ENCODE peak calls at places on chromosome 18, in six cellular contexts. One of them, this sample, is unnamed.

GRCh38 chr18:48902856-48903601 is 47.7 kb downstream of the SMAD7 start:
- DNase-seq in stromal cell of bone marrow: peak; percentile 93
- DNase-seq in NCI-H748 treated with DMSO at 0.1 percent for 48 hours: no peak
- DNase-seq in mammary epithelial cell: no peak
- DNase-seq in HTR-8/SVneo: no peak
- DNase-seq in frontal cortex: no peak
- DNase-seq in this sample: no peak

GRCh38 chr18:26322892-26323653 is 96.8 kb downstream of the TAF4B start:
- DNase-seq in stromal cell of bone marrow: no peak
- DNase-seq in NCI-H748 treated with DMSO at 0.1 percent for 48 hours: no peak
- DNase-seq in mammary epithelial cell: peak; percentile 63
- DNase-seq in HTR-8/SVneo: no peak
- DNase-seq in frontal cortex: no peak
- DNase-seq in this sample: no peak

GRCh38 chr18:31065036-31065773 is 22.7 kb upstream of the DSC3 start:
- DNase-seq in stromal cell of bone marrow: no peak
- DNase-seq in NCI-H748 treated with DMSO at 0.1 percent for 48 hours: no peak
- DNase-seq in mammary epithelial cell: peak; percentile 77
- DNase-seq in HTR-8/SVneo: no peak
- DNase-seq in frontal cortex: no peak
- DNase-seq in this sample: no peak

GRCh38 chr18:48152549-48152948 is 222.1 kb upstream of the SMAD2 start:
- DNase-seq in stromal cell of bone marrow: no peak
- DNase-seq in NCI-H748 treated with DMSO at 0.1 percent for 48 hours: no peak
- DNase-seq in mammary epithelial cell: peak; percentile 81
- DNase-seq in HTR-8/SVneo: no peak
- DNase-seq in frontal cortex: no peak
- DNase-seq in this sample: peak; percentile 7

GRCh38 chr18:75284566-75284965 is 74.0 kb downstream of the TSHZ1 start:
- DNase-seq in stromal cell of bone marrow: no peak
- DNase-seq in NCI-H748 treated with DMSO at 0.1 percent for 48 hours: no peak
- DNase-seq in mammary epithelial cell: no peak
- DNase-seq in HTR-8/SVneo: no peak
- DNase-seq in frontal cortex: no peak
- DNase-seq in this sample: no peak

GRCh38 chr18:74342416-74343043 is 26.9 kb downstream of the C18orf63 start:
- DNase-seq in stromal cell of bone marrow: peak; percentile 48
- DNase-seq in NCI-H748 treated with DMSO at 0.1 percent for 48 hours: peak; percentile 42
- DNase-seq in mammary epithelial cell: peak; percentile 26
- DNase-seq in HTR-8/SVneo: no peak
- DNase-seq in frontal cortex: no peak
- DNase-seq in this sample: peak; percentile 79

GRCh38 chr18:63284861-63285260 is 34.7 kb downstream of the BCL2 start:
- DNase-seq in stromal cell of bone marrow: no peak
- DNase-seq in NCI-H748 treated with DMSO at 0.1 percent for 48 hours: no peak
- DNase-seq in mammary epithelial cell: no peak
- DNase-seq in HTR-8/SVneo: no peak
- DNase-seq in frontal cortex: no peak
- DNase-seq in this sample: no peak

GRCh38 chr18:72100465-72100864 is 443.7 kb downstream of the CBLN2 start:
- DNase-seq in stromal cell of bone marrow: no peak
- DNase-seq in NCI-H748 treated with DMSO at 0.1 percent for 48 hours: no peak
- DNase-seq in mammary epithelial cell: no peak
- DNase-seq in HTR-8/SVneo: no peak
- DNase-seq in frontal cortex: no peak
- DNase-seq in this sample: no peak

GRCh38 chr18:48294894-48295585 is 114.1 kb downstream of the ZBTB7C start:
- DNase-seq in stromal cell of bone marrow: no peak
- DNase-seq in NCI-H748 treated with DMSO at 0.1 percent for 48 hours: no peak
- DNase-seq in mammary epithelial cell: no peak
- DNase-seq in HTR-8/SVneo: no peak
- DNase-seq in frontal cortex: no peak
- DNase-seq in this sample: no peak

GRCh38 chr18:41974661-41975286 is 19.7 kb downstream of the PIK3C3 start:
- DNase-seq in stromal cell of bone marrow: no peak
- DNase-seq in NCI-H748 treated with DMSO at 0.1 percent for 48 hours: no peak
- DNase-seq in mammary epithelial cell: no peak
- DNase-seq in HTR-8/SVneo: no peak
- DNase-seq in frontal cortex: no peak
- DNase-seq in this sample: no peak

GRCh38 chr18:36518839-36519238 is 221.3 kb downstream of the FHOD3 start:
- DNase-seq in stromal cell of bone marrow: no peak
- DNase-seq in NCI-H748 treated with DMSO at 0.1 percent for 48 hours: no peak
- DNase-seq in mammary epithelial cell: no peak
- DNase-seq in HTR-8/SVneo: no peak
- DNase-seq in frontal cortex: no peak
- DNase-seq in this sample: no peak

GRCh38 chr18:79782566-79783308 is 15.0 kb upstream of the KCNG2 start:
- DNase-seq in stromal cell of bone marrow: no peak
- DNase-seq in NCI-H748 treated with DMSO at 0.1 percent for 48 hours: no peak
- DNase-seq in mammary epithelial cell: no peak
- DNase-seq in HTR-8/SVneo: no peak
- DNase-seq in frontal cortex: no peak
- DNase-seq in this sample: no peak

GRCh38 chr18:66682855-66683322 is 79.0 kb upstream of the CDH19 start:
- DNase-seq in stromal cell of bone marrow: no peak
- DNase-seq in NCI-H748 treated with DMSO at 0.1 percent for 48 hours: peak; percentile 52
- DNase-seq in mammary epithelial cell: no peak
- DNase-seq in HTR-8/SVneo: no peak
- DNase-seq in frontal cortex: no peak
- DNase-seq in this sample: peak; percentile 77

GRCh38 chr18:63111549-63112402 is 207.8 kb downstream of the BCL2 start:
- DNase-seq in stromal cell of bone marrow: no peak
- DNase-seq in NCI-H748 treated with DMSO at 0.1 percent for 48 hours: no peak
- DNase-seq in mammary epithelial cell: no peak
- DNase-seq in HTR-8/SVneo: no peak
- DNase-seq in frontal cortex: no peak
- DNase-seq in this sample: peak; percentile 61

GRCh38 chr18:37335337-37335736 is 230.3 kb downstream of the CELF4 start:
- DNase-seq in stromal cell of bone marrow: no peak
- DNase-seq in NCI-H748 treated with DMSO at 0.1 percent for 48 hours: no peak
- DNase-seq in mammary epithelial cell: no peak
- DNase-seq in HTR-8/SVneo: peak; percentile 11
- DNase-seq in frontal cortex: no peak
- DNase-seq in this sample: peak; percentile 42

GRCh38 chr18:49988101-49988500 is 174.8 kb upstream of the ACAA2 start:
- DNase-seq in stromal cell of bone marrow: no peak
- DNase-seq in NCI-H748 treated with DMSO at 0.1 percent for 48 hours: no peak
- DNase-seq in mammary epithelial cell: no peak
- DNase-seq in HTR-8/SVneo: no peak
- DNase-seq in frontal cortex: no peak
- DNase-seq in this sample: no peak

GRCh38 chr18:63374520-63374919 is 7.5 kb upstream of the KDSR start:
- DNase-seq in stromal cell of bone marrow: no peak
- DNase-seq in NCI-H748 treated with DMSO at 0.1 percent for 48 hours: no peak
- DNase-seq in mammary epithelial cell: no peak
- DNase-seq in HTR-8/SVneo: no peak
- DNase-seq in frontal cortex: no peak
- DNase-seq in this sample: peak; percentile 27

GRCh38 chr18:59042477-59042842 is 97.2 kb upstream of the SEC11C start:
- DNase-seq in stromal cell of bone marrow: peak; percentile 36
- DNase-seq in NCI-H748 treated with DMSO at 0.1 percent for 48 hours: no peak
- DNase-seq in mammary epithelial cell: peak; percentile 39
- DNase-seq in HTR-8/SVneo: no peak
- DNase-seq in frontal cortex: no peak
- DNase-seq in this sample: no peak

GRCh38 chr18:79952457-79952995 is 1.1 kb upstream of the SLC66A2 start:
- DNase-seq in stromal cell of bone marrow: no peak
- DNase-seq in NCI-H748 treated with DMSO at 0.1 percent for 48 hours: no peak
- DNase-seq in mammary epithelial cell: no peak
- DNase-seq in HTR-8/SVneo: no peak
- DNase-seq in frontal cortex: peak; percentile 53
- DNase-seq in this sample: no peak

GRCh38 chr18:58768293-58768974 is 96.2 kb upstream of the ZNF532 start:
- DNase-seq in stromal cell of bone marrow: no peak
- DNase-seq in NCI-H748 treated with DMSO at 0.1 percent for 48 hours: peak; percentile 50
- DNase-seq in mammary epithelial cell: peak; percentile 84
- DNase-seq in HTR-8/SVneo: peak; percentile 71
- DNase-seq in frontal cortex: peak; percentile 52
- DNase-seq in this sample: peak; percentile 82

GRCh38 chr18:79953921-79954651 is 2.6 kb upstream of the SLC66A2 start:
- DNase-seq in stromal cell of bone marrow: no peak
- DNase-seq in NCI-H748 treated with DMSO at 0.1 percent for 48 hours: no peak
- DNase-seq in mammary epithelial cell: no peak
- DNase-seq in HTR-8/SVneo: no peak
- DNase-seq in frontal cortex: no peak
- DNase-seq in this sample: no peak

GRCh38 chr18:75101916-75102315 is 107.0 kb downstream of the PTGR3 start:
- DNase-seq in stromal cell of bone marrow: no peak
- DNase-seq in NCI-H748 treated with DMSO at 0.1 percent for 48 hours: no peak
- DNase-seq in mammary epithelial cell: no peak
- DNase-seq in HTR-8/SVneo: no peak
- DNase-seq in frontal cortex: no peak
- DNase-seq in this sample: no peak

GRCh38 chr18:27311114-27311513 is 126.0 kb upstream of the CHST9 start:
- DNase-seq in stromal cell of bone marrow: no peak
- DNase-seq in NCI-H748 treated with DMSO at 0.1 percent for 48 hours: no peak
- DNase-seq in mammary epithelial cell: no peak
- DNase-seq in HTR-8/SVneo: no peak
- DNase-seq in frontal cortex: no peak
- DNase-seq in this sample: no peak

GRCh38 chr18:48007955-48008701 is 77.7 kb upstream of the SMAD2 start:
- DNase-seq in stromal cell of bone marrow: no peak
- DNase-seq in NCI-H748 treated with DMSO at 0.1 percent for 48 hours: peak; percentile 42
- DNase-seq in mammary epithelial cell: peak; percentile 65
- DNase-seq in HTR-8/SVneo: peak; percentile 79
- DNase-seq in frontal cortex: peak; percentile 78
- DNase-seq in this sample: peak; percentile 76

GRCh38 chr18:22194151-22194598 is 24.8 kb downstream of the GATA6 start:
- DNase-seq in stromal cell of bone marrow: no peak
- DNase-seq in NCI-H748 treated with DMSO at 0.1 percent for 48 hours: no peak
- DNase-seq in mammary epithelial cell: no peak
- DNase-seq in HTR-8/SVneo: no peak
- DNase-seq in frontal cortex: no peak
- DNase-seq in this sample: no peak

GRCh38 chr18:37364237-37364636 is 201.4 kb downstream of the CELF4 start:
- DNase-seq in stromal cell of bone marrow: no peak
- DNase-seq in NCI-H748 treated with DMSO at 0.1 percent for 48 hours: no peak
- DNase-seq in mammary epithelial cell: no peak
- DNase-seq in HTR-8/SVneo: no peak
- DNase-seq in frontal cortex: no peak
- DNase-seq in this sample: no peak

GRCh38 chr18:2351126-2351850 is 220.0 kb downstream of the METTL4 start:
- DNase-seq in stromal cell of bone marrow: no peak
- DNase-seq in NCI-H748 treated with DMSO at 0.1 percent for 48 hours: no peak
- DNase-seq in mammary epithelial cell: no peak
- DNase-seq in HTR-8/SVneo: no peak
- DNase-seq in frontal cortex: no peak
- DNase-seq in this sample: no peak

GRCh38 chr18:41073372-41073954 is 881.6 kb upstream of the PIK3C3 start:
- DNase-seq in stromal cell of bone marrow: peak; percentile 40
- DNase-seq in NCI-H748 treated with DMSO at 0.1 percent for 48 hours: no peak
- DNase-seq in mammary epithelial cell: peak; percentile 50
- DNase-seq in HTR-8/SVneo: no peak
- DNase-seq in frontal cortex: no peak
- DNase-seq in this sample: no peak

GRCh38 chr18:47263828-47264314 is 12.4 kb upstream of the SKOR2 start:
- DNase-seq in stromal cell of bone marrow: no peak
- DNase-seq in NCI-H748 treated with DMSO at 0.1 percent for 48 hours: no peak
- DNase-seq in mammary epithelial cell: no peak
- DNase-seq in HTR-8/SVneo: no peak
- DNase-seq in frontal cortex: no peak
- DNase-seq in this sample: no peak

GRCh38 chr18:45268583-45268982 is 346.7 kb upstream of the SLC14A2 start:
- DNase-seq in stromal cell of bone marrow: no peak
- DNase-seq in NCI-H748 treated with DMSO at 0.1 percent for 48 hours: no peak
- DNase-seq in mammary epithelial cell: no peak
- DNase-seq in HTR-8/SVneo: no peak
- DNase-seq in frontal cortex: no peak
- DNase-seq in this sample: no peak

GRCh38 chr18:58842978-58843661 is 21.6 kb upstream of the ZNF532 start:
- DNase-seq in stromal cell of bone marrow: no peak
- DNase-seq in NCI-H748 treated with DMSO at 0.1 percent for 48 hours: no peak
- DNase-seq in mammary epithelial cell: no peak
- DNase-seq in HTR-8/SVneo: no peak
- DNase-seq in frontal cortex: no peak
- DNase-seq in this sample: no peak

GRCh38 chr18:55486936-55487335 is 101.1 kb downstream of the TCF4 start:
- DNase-seq in stromal cell of bone marrow: no peak
- DNase-seq in NCI-H748 treated with DMSO at 0.1 percent for 48 hours: no peak
- DNase-seq in mammary epithelial cell: no peak
- DNase-seq in HTR-8/SVneo: no peak
- DNase-seq in frontal cortex: no peak
- DNase-seq in this sample: no peak

GRCh38 chr18:55420665-55420964 is 167.4 kb downstream of the TCF4 start:
- DNase-seq in stromal cell of bone marrow: no peak
- DNase-seq in NCI-H748 treated with DMSO at 0.1 percent for 48 hours: peak; percentile 70
- DNase-seq in mammary epithelial cell: no peak
- DNase-seq in HTR-8/SVneo: no peak
- DNase-seq in frontal cortex: no peak
- DNase-seq in this sample: no peak

GRCh38 chr18:35912332-35912731 is 60.1 kb upstream of the RMP24 start:
- DNase-seq in stromal cell of bone marrow: no peak
- DNase-seq in NCI-H748 treated with DMSO at 0.1 percent for 48 hours: no peak
- DNase-seq in mammary epithelial cell: no peak
- DNase-seq in HTR-8/SVneo: no peak
- DNase-seq in frontal cortex: no peak
- DNase-seq in this sample: no peak

GRCh38 chr18:378039-378438 is 110.2 kb upstream of the THOC1 start:
- DNase-seq in stromal cell of bone marrow: no peak
- DNase-seq in NCI-H748 treated with DMSO at 0.1 percent for 48 hours: no peak
- DNase-seq in mammary epithelial cell: no peak
- DNase-seq in HTR-8/SVneo: no peak
- DNase-seq in frontal cortex: no peak
- DNase-seq in this sample: no peak

This sample was measured in lung microvascular endothelial cell.